ENCODE peak calls at places on chromosomes 16 and 17, in four cellular contexts. B, S, O and U are unnamed samples.

GRCh38 chr17:76079577-76080206 is 710 bp downstream of the ZACN start:
- DNase-seq in B (no peak), S (no peak), O (no peak), U (no peak)

GRCh38 chr16:13919330-13919682 is 648 bp upstream of the ERCC4 start:
- DNase-seq in O (peak; percentile 25), B (no peak), S (no peak), U (peak; percentile 68)

GRCh38 chr16:81515281-81515680 is 70.7 kb downstream of the CMIP start:
- DNase-seq in O (no peak), B (no peak), S (no peak), U (no peak)

GRCh38 chr17:37673386-37673785 is 30.1 kb upstream of the DDX52 start:
- DNase-seq in B (no peak), S (no peak), O (no peak), U (no peak)

GRCh38 chr16:84960942-84961341 is 50.4 kb downstream of the ZDHHC7 start:
- DNase-seq in S (no peak), B (no peak), O (no peak), U (no peak)

GRCh38 chr17:69284646-69285045 is 42.3 kb downstream of the ABCA5 start:
- DNase-seq in S (no peak), O (no peak), B (no peak), U (no peak)

GRCh38 chr16:59060212-59060611 is 326.1 kb upstream of the GOT2 start:
- DNase-seq in O (no peak), B (no peak), S (no peak), U (peak; percentile 31)

GRCh38 chr17:80497726-80498241 is 21.4 kb upstream of the NPTX1 start:
- DNase-seq in S (no peak), B (no peak), O (no peak), U (no peak)

GRCh38 chr16:48126801-48127644 is 28.8 kb downstream of the ABCC12 start:
- DNase-seq in O (peak; percentile 15), S (no peak), B (no peak), U (peak; percentile 90)

GRCh38 chr16:3541527-3542152 is 35.6 kb downstream of the NLRC3 start:
- DNase-seq in B (no peak), S (no peak), O (no peak), U (no peak)

GRCh38 chr17:33055171-33055611 is 63.5 kb downstream of the SPACA3 start:
- DNase-seq in O (no peak), S (no peak), B (no peak), U (no peak)

GRCh38 chr17:64608571-64608981 is 53.5 kb downstream of the SMURF2 start:
- DNase-seq in B (no peak), S (no peak), O (no peak), U (peak; percentile 29)

GRCh38 chr17:13575466-13575865 is 26.3 kb downstream of the HS3ST3A1 start:
- DNase-seq in B (no peak), S (no peak), O (no peak), U (no peak)

GRCh38 chr16:62950351-62950750 is 914.1 kb upstream of the CDH8 start:
- DNase-seq in O (no peak), B (no peak), S (no peak), U (no peak)

GRCh38 chr16:81716478-81717210 is 62.4 kb upstream of the PLCG2 start:
- DNase-seq in S (no peak), O (no peak), B (no peak), U (no peak)

GRCh38 chr17:79838541-79839274 is 532 bp downstream of the CBX4 start:
- DNase-seq in B (peak; percentile 64), S (peak; percentile 54), O (peak; percentile 54), U (peak; percentile 76)

GRCh38 chr16:75131081-75131480 is 14.5 kb upstream of the LDHD start:
- DNase-seq in O (no peak), B (no peak), S (no peak), U (no peak)

GRCh38 chr16:74455619-74456289 is 34.5 kb upstream of the CLEC18B start:
- DNase-seq in O (no peak), B (no peak), S (no peak), U (no peak)

GRCh38 chr17:42675984-42676423 is 790 bp downstream of the PLEKHH3 start:
- DNase-seq in O (peak; percentile 69), S (peak; percentile 74), B (no peak), U (peak; percentile 75)

GRCh38 chr16:53055603-53056527 is 1.1 kb downstream of the CHD9 start:
- DNase-seq in O (peak; percentile 37), B (no peak), S (no peak), U (peak; percentile 69)

GRCh38 chr16:78462261-78463208 is 363.1 kb downstream of the WWOX start:
- DNase-seq in S (no peak), O (no peak), B (no peak), U (no peak)

GRCh38 chr17:18950944-18951905 is 740 bp upstream of the SLC5A10 start:
- DNase-seq in B (no peak), S (no peak), O (no peak), U (no peak)

GRCh38 chr17:45052052-45052772 is 780 bp upstream of the DCAKD start:
- DNase-seq in O (peak; percentile 19), B (peak; percentile 55), S (peak; percentile 52), U (peak; percentile 57)

GRCh38 chr16:72922714-72923113 is 125.2 kb downstream of the ZFHX3 start:
- DNase-seq in S (no peak), B (no peak), O (no peak), U (no peak)

GRCh38 chr16:27191352-27191924 is 11.9 kb upstream of the KDM8 start:
- DNase-seq in B (no peak), O (no peak), S (no peak), U (no peak)

GRCh38 chr17:31392856-31393748 is 1.6 kb downstream of the RAB11FIP4 start:
- DNase-seq in S (no peak), O (peak; percentile 15), B (peak; percentile 20), U (no peak)

GRCh38 chr17:48310748-48311213 is 119.2 kb downstream of the SKAP1 start:
- DNase-seq in O (no peak), B (no peak), S (no peak), U (no peak)

GRCh38 chr16:1279081-1279944 is 23.4 kb downstream of the TPSD1 start:
- DNase-seq in B (no peak), S (no peak), O (no peak), U (no peak)

GRCh38 chr16:12050361-12050760 is 73.8 kb downstream of the SNX29 start:
- DNase-seq in O (no peak), S (no peak), B (no peak), U (no peak)

GRCh38 chr16:79267781-79268180 is 332.8 kb downstream of the MAF start:
- DNase-seq in O (no peak), S (no peak), B (peak; percentile 49), U (no peak)

GRCh38 chr17:73028311-73028755 is 64.2 kb downstream of the SLC39A11 start:
- DNase-seq in B (no peak), O (no peak), S (no peak), U (peak; percentile 67)

GRCh38 chr17:73029941-73030340 is 62.5 kb downstream of the SLC39A11 start:
- DNase-seq in O (no peak), B (no peak), S (no peak), U (no peak)

GRCh38 chr17:73030501-73030911 is 62.0 kb downstream of the SLC39A11 start:
- DNase-seq in B (no peak), O (no peak), S (no peak), U (peak; percentile 30)

GRCh38 chr17:73027130-73027741 is 65.3 kb downstream of the SLC39A11 start:
- DNase-seq in S (no peak), B (no peak), O (no peak), U (peak; percentile 60)

GRCh38 chr17:73029021-73029420 is 63.5 kb downstream of the SLC39A11 start:
- DNase-seq in S (no peak), O (no peak), B (no peak), U (no peak)
- H3K4me1 ChIP-seq in S (peaks cover 9% of the 10 kb centered on the region), O (no peaks in the 10 kb centered on the region), B (no peaks in the 10 kb centered on the region), U (peaks cover 14% of the 10 kb centered on the region)

GRCh38 chr16:10866196-10866976 is 10.6 kb upstream of the CIITA start:
- DNase-seq in O (no peak), B (no peak), S (peak; percentile 64), U (no peak)
- H3K4me1 ChIP-seq in O (no peaks in the 10 kb centered on the region), B (no peaks in the 10 kb centered on the region), S (peaks cover 44% of the 10 kb centered on the region), U (peaks cover 15% of the 10 kb centered on the region)

GRCh38 chr17:7440823-7441174 is 1.5 kb downstream of the FGF11 start:
- DNase-seq in B (peak; percentile 42), S (peak; percentile 61), O (no peak), U (peak; percentile 43)

GRCh38 chr17:7438656-7439460 is 454 bp upstream of the FGF11 start:
- DNase-seq in B (no peak), S (no peak), O (no peak), U (no peak)

GRCh38 chr17:7441202-7441705 is 1.9 kb downstream of the FGF11 start:
- DNase-seq in B (no peak), S (no peak), O (no peak), U (no peak)

GRCh38 chr17:7439462-7440112 is at the start of gene FGF11:
- DNase-seq in B (peak; percentile 42), O (no peak), S (no peak), U (peak; percentile 33)

DNA sequence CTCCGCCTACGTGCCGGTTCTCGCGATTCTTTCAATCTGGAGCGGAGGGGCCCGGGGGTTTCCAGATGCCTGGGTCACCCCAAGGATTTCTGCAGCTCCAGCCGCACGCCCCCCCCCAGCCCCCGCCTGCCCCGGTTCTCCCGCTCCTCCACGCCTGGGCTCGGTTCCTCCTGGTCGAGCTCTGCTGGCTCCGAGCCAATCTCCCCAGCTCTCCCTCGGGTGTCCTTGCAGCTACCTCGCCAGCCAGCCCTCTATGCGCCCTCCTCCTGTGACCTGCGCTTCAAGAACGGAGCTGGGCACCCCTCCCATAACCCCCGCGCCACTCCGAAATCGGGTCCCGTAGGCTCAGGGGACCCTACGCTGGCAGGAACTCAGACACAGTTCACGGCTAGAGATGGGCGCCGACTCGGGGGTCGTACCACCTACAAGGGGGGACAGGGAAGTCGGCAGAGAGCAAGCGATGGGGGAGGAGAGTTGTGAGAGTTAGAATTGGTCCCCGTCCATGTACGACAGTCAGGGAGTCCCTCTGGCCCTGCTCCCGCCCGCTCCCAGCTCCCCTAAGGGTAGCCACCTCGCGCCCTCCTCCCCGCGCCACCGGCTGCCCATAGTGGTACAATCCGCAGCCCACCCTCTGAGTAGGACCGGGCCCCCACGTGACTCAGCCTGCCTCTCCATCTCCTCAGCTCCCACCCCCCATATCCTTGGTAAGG is 956 bp downstream of the FGF11 start:
- DNase-seq in O (peak; percentile 44), S (peak; percentile 67), B (peak; percentile 69), U (peak; percentile 72)
- H3K4me1 ChIP-seq in O (peaks cover 15% of the 10 kb centered on the region), S (peaks cover 71% of the 10 kb centered on the region), B (peaks cover 50% of the 10 kb centered on the region), U (peaks cover 28% of the 10 kb centered on the region)

GRCh38 chr17:2986925-2987324 is 76.5 kb downstream of the OR1D5 start:
- DNase-seq in S (no peak), B (no peak), O (no peak), U (no peak)
- H3K4me1 ChIP-seq in S (peaks cover 14% of the 10 kb centered on the region), B (no peaks in the 10 kb centered on the region), O (no peaks in the 10 kb centered on the region), U (peaks cover 16% of the 10 kb centered on the region)

DNA sequence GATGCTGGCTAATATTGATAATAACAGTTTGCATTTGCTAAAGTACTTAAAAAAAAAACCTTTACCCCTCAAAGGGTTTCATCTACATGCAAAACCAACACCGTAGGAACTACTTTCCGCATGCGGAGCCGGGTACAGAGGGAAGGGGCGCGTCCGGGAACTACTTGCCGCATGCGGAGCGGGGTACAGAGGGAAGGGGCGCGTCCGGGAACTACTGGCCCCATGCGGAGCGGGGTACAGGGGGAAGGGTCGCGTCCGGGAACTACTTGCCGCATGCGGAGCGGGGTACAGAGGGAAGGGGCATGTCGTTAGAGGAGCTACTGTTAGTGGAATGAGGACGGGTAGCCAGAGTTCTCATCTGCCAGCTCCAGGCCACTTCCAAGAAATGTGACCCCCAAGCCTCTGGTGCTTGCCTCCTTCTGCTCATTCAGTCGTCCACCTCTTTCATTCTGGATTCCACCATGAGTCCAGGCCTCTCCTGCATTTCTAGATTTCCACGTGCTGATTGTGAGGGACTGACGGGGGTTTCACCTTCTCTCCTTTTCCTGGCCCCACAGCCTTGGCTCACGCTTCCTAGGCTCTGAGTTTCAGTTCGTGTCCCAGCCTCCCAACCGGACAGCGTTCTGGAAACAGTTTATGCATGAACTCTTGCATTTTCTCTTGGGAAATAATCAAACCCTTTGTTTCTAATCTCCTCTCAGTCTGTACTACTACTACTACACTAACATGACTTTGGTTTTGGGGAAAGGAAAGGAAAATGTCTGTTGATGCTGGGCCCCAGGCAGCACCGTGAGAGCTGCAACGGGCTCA is 26.9 kb downstream of the MINK1 start:
- DNase-seq in S (no peak), O (no peak), B (no peak), U (no peak)
- H3K4me1 ChIP-seq in S (peaks cover 51% of the 10 kb centered on the region), O (no peaks in the 10 kb centered on the region), B (no peaks in the 10 kb centered on the region), U (peaks cover 10% of the 10 kb centered on the region)